ENCODE peak calls at places on chromosomes 11 and 22, in five cellular contexts. J is endodermal cell, X is PC-3, R is AG04450, I is right cardiac atrium. O is an unnamed sample.

GRCh38 chr11:77175869-77176539 is 48.0 kb downstream of the MYO7A start:
- DNase-seq in J (peak; percentile 88), X (no peak), R (no peak), I (peak; percentile 80), O (no peak)

GRCh38 chr11:21460082-21460481 is 732.8 kb upstream of the ANO5 start:
- DNase-seq in J (no peak), X (peak; percentile 4), R (no peak), I (no peak), O (no peak)

GRCh38 chr11:18313985-18314763 is 7.8 kb downstream of the HPS5 start:
- DNase-seq in J (peak; percentile 49), X (no peak), R (no peak), I (peak; percentile 21), O (no peak)

GRCh38 chr11:101127348-101127698 is 2.3 kb downstream of the PGR start:
- DNase-seq in J (peak; percentile 84), X (no peak), R (no peak), I (peak; percentile 77), O (peak; percentile 21)

GRCh38 chr11:73931039-73931645 is 19.7 kb upstream of the DNAJB13 start:
- DNase-seq in J (peak; percentile 76), X (peak; percentile 85), R (peak; percentile 54), I (no peak), O (peak; percentile 28)

GRCh38 chr11:62402226-62402625 is 16.6 kb upstream of the SCGB1A1 start:
- DNase-seq in J (no peak), X (no peak), R (no peak), I (peak; percentile 92), O (peak; percentile 33)

GRCh38 chr11:75174781-75175370 is 24.0 kb downstream of the SLCO2B1 start:
- DNase-seq in J (no peak), X (no peak), R (no peak), I (no peak), O (no peak)

GRCh38 chr11:129639300-129639699 is 176.3 kb upstream of the TMEM45B start:
- DNase-seq in J (no peak), X (peak; percentile 99), R (peak; percentile 81), I (no peak), O (peak; percentile 88)

GRCh38 chr22:24138649-24139420 is 42.5 kb upstream of the SUSD2 start:
- DNase-seq in J (no peak), X (no peak), R (no peak), I (no peak), O (no peak)

GRCh38 chr11:65169164-65169641 is 830 bp upstream of the SPDYC start:
- DNase-seq in J (peak; percentile 47), X (peak; percentile 32), R (no peak), I (no peak), O (no peak)

GRCh38 chr11:129458756-129459535 is 83.3 kb downstream of the BARX2 start:
- DNase-seq in J (no peak), X (peak; percentile 21), R (no peak), I (no peak), O (no peak)

GRCh38 chr11:114317738-114318137 is 21.5 kb downstream of the NNMT start:
- DNase-seq in J (peak; percentile 86), X (peak; percentile 70), R (peak; percentile 24), I (peak; percentile 71), O (peak; percentile 25)

GRCh38 chr11:38014405-38014804 is 1416.4 kb upstream of the RAG2 start:
- DNase-seq in J (no peak), X (no peak), R (no peak), I (no peak), O (peak; percentile 30)

GRCh38 chr11:76369406-76369805 is 11.5 kb downstream of the THAP12 start:
- DNase-seq in J (no peak), X (no peak), R (no peak), I (no peak), O (no peak)

GRCh38 chr11:403761-404431 is 9.9 kb downstream of the PKP3 start:
- DNase-seq in J (no peak), X (no peak), R (no peak), I (peak; percentile 59), O (no peak)

GRCh38 chr22:36925388-36926290 is 12.2 kb downstream of the CSF2RB start:
- DNase-seq in J (peak; percentile 38), X (peak; percentile 2), R (no peak), I (no peak), O (peak; percentile 37)

GRCh38 chr11:35192347-35192746 is 53.4 kb downstream of the CD44 start:
- DNase-seq in J (no peak), X (no peak), R (no peak), I (peak; percentile 88), O (peak; percentile 19)

GRCh38 chr11:90434858-90435257 is 212.0 kb upstream of the CHORDC1 start:
- DNase-seq in J (peak; percentile 47), X (peak; percentile 56), R (no peak), I (no peak), O (no peak)

GRCh38 chr11:2110521-2110920 is 28.7 kb downstream of the IGF2 start:
- DNase-seq in J (no peak), X (no peak), R (no peak), I (no peak), O (no peak)

GRCh38 chr11:35178862-35179261 is 39.9 kb downstream of the CD44 start:
- DNase-seq in J (no peak), X (peak; percentile 79), R (no peak), I (no peak), O (no peak)

GRCh38 chr11:58771458-58771855 is 39.7 kb upstream of the GLYAT start:
- DNase-seq in J (no peak), X (peak; percentile 48), R (no peak), I (no peak), O (peak; percentile 43)

GRCh38 chr11:122754553-122755322 is 83.6 kb upstream of the CRTAM start:
- DNase-seq in J (peak; percentile 78), X (peak; percentile 63), R (no peak), I (no peak), O (no peak)

GRCh38 chr11:75073459-75074190 is 23.1 kb downstream of the OR2AT4 start:
- DNase-seq in J (peak; percentile 65), X (no peak), R (no peak), I (no peak), O (no peak)

GRCh38 chr11:61796127-61796526 is 3.4 kb downstream of the FEN1 start:
- DNase-seq in J (no peak), X (no peak), R (no peak), I (peak; percentile 23), O (no peak)

GRCh38 chr11:71499546-71499945 is 27.5 kb upstream of the KRTAP5-7 start:
- DNase-seq in J (no peak), X (peak; percentile 64), R (no peak), I (no peak), O (peak; percentile 31)

GRCh38 chr11:100574894-100575769 is 112.0 kb upstream of the ARHGAP42 start:
- DNase-seq in J (no peak), X (peak; percentile 80), R (no peak), I (no peak), O (no peak)

GRCh38 chr11:128840137-128840536 is 27.0 kb downstream of the KCNJ1 start:
- DNase-seq in J (no peak), X (no peak), R (no peak), I (no peak), O (no peak)

GRCh38 chr11:27909386-27909785 is 198.6 kb downstream of the KIF18A start:
- DNase-seq in J (no peak), X (no peak), R (no peak), I (no peak), O (no peak)

GRCh38 chr11:116790167-116791001 is 1.3 kb downstream of the APOA5 start:
- DNase-seq in J (no peak), X (no peak), R (no peak), I (peak; percentile 71), O (no peak)

GRCh38 chr11:66556086-66556485 is 9.4 kb downstream of the ACTN3 start:
- DNase-seq in J (no peak), X (no peak), R (no peak), I (peak; percentile 21), O (no peak)

GRCh38 chr11:66555416-66555815 is 8.7 kb downstream of the ACTN3 start:
- DNase-seq in J (no peak), X (no peak), R (no peak), I (peak; percentile 19), O (no peak)

GRCh38 chr11:66557733-66558326 is 10.6 kb downstream of the CTSF start:
- DNase-seq in J (no peak), X (no peak), R (no peak), I (no peak), O (no peak)

GRCh38 chr11:66550887-66551286 is 4.2 kb downstream of the ACTN3 start:
- DNase-seq in J (no peak), X (no peak), R (no peak), I (no peak), O (no peak)

GRCh38 chr11:66554602-66555001 is 7.9 kb downstream of the ACTN3 start:
- DNase-seq in J (no peak), X (no peak), R (no peak), I (no peak), O (no peak)
- H3K9me3 ChIP-seq in J (no peaks in the 10 kb centered on the region), X (no peaks in the 10 kb centered on the region), R (peaks cover 3% of the 10 kb centered on the region), I (no peaks in the 10 kb centered on the region), O (no peaks in the 10 kb centered on the region)

DNA sequence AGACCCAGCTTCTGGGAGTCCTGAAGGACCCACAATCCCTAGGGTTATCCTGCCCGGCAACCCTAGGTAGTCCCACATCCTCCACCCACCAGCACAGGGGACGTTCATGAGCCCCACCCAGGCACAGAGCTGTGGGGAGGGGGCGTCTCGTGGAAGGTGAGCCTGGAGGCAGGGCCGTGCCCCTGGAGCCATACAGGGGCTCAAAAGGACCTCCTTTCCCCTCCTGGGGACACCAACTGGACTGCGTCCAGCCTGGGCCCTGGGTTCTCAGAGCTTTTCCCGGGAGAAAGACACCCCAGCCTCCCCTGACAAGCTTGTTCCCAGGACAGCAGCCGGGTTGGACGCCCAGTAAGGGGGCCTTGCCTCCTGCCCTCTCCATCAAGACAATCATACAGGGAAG is 78.4 kb downstream of the BRD1 start:
- DNase-seq in J (peak; percentile 34), X (no peak), R (no peak), I (no peak), O (no peak)
- H3K4me3 ChIP-seq in J (no peak overlapping the region), X (no peak overlapping the region), R (no peak overlapping the region), I (no peak overlapping the region), O (no peak overlapping the region)

GRCh38 chr22:47299211-47299878 is 536.9 kb downstream of the TBC1D22A start:
- DNase-seq in J (no peak), X (no peak), R (no peak), I (no peak), O (no peak)
- H3K9me3 ChIP-seq in J (peaks cover 38% of the 10 kb centered on the region), X (no peaks in the 10 kb centered on the region), R (peaks cover 17% of the 10 kb centered on the region), I (no peaks in the 10 kb centered on the region), O (no peaks in the 10 kb centered on the region)

GRCh38 chr22:48097723-48098122 is 1335.3 kb downstream of the TBC1D22A start:
- DNase-seq in J (no peak), X (no peak), R (no peak), I (no peak), O (no peak)
- H3K4me3 ChIP-seq in J (no peak overlapping the region), X (no peak overlapping the region), R (no peak overlapping the region), I (no peak overlapping the region), O (no peak overlapping the region)

O was measured in MG63.